ENCODE peak calls at places on chromosomes 16 and 17, in eight cellular contexts. R is HFFc6; T is HS-5; Y is CD8-positive, alpha-beta T cell; E is uterus; H is MCF 10A; D is fibroblast of pulmonary artery; A is heart left ventricle. I is an unnamed sample.

GRCh38 chr16:70454221-70455034 is at the start of gene FCSK:
- DNase-seq in A (peak), T (peak), Y (peak), E (peak), H (peak), R (no peak), D (peak), I (no peak)

GRCh38 chr17:3916013-3916696 is at the start of gene P2RX1:
- DNase-seq in T (no peak), Y (no peak), E (no peak), H (no peak), D (peak), R (no peak), A (peak), I (no peak)

GRCh38 chr17:58525239-58525638 is 10.8 kb upstream of the MTMR4 start:
- DNase-seq in Y (no peak), D (peak), A (no peak), T (peak), H (peak), R (peak), E (peak), I (no peak)

GRCh38 chr16:64089697-64090096 is 1032.2 kb downstream of the CDH11 start:
- DNase-seq in E (no peak), A (no peak), H (peak), Y (no peak), T (peak), R (peak), D (peak), I (no peak)

GRCh38 chr17:79997004-79997673 is 38.5 kb downstream of the TBC1D16 start:
- DNase-seq in H (no peak), Y (peak), R (no peak), D (no peak), E (no peak), T (no peak), A (no peak), I (no peak)

GRCh38 chr17:2053380-2054261 is 1.3 kb upstream of the HIC1 start:
- DNase-seq in Y (peak), D (peak), H (peak), T (no peak), E (peak), A (peak), R (peak), I (no peak)

GRCh38 chr16:12976936-12977335 is 75.5 kb downstream of the SHISA9 start:
- DNase-seq in E (no peak), A (no peak), H (peak), T (no peak), D (no peak), R (no peak), Y (no peak), I (no peak)

GRCh38 chr17:57663326-57664070 is 81.6 kb downstream of the CCDC182 start:
- DNase-seq in A (no peak), H (no peak), D (no peak), Y (no peak), T (no peak), E (peak), R (no peak), I (no peak)

GRCh38 chr16:17331991-17332390 is 138.8 kb downstream of the XYLT1 start:
- DNase-seq in E (no peak), A (no peak), Y (no peak), H (no peak), R (no peak), T (no peak), D (no peak), I (no peak)

GRCh38 chr17:74742153-74742515 is 5.1 kb downstream of the RAB37 start:
- DNase-seq in T (no peak), A (no peak), Y (peak), R (no peak), D (peak), H (no peak), E (no peak), I (no peak)

GRCh38 chr17:3693829-3694231 is 2.1 kb downstream of the P2RX5 start:
- DNase-seq in D (no peak), H (no peak), R (no peak), Y (no peak), T (no peak), E (no peak), A (no peak), I (no peak)

GRCh38 chr17:67993998-67994361 is 2.3 kb downstream of the C17orf58 start:
- DNase-seq in D (peak), R (no peak), Y (no peak), E (no peak), T (no peak), H (peak), A (no peak), I (no peak)

GRCh38 chr16:87877942-87878507 is 8.7 kb upstream of the SLC7A5 start:
- DNase-seq in Y (no peak), D (no peak), A (no peak), T (no peak), H (no peak), E (no peak), R (no peak), I (no peak)

GRCh38 chr17:43532581-43532980 is 13.6 kb downstream of the ETV4 start:
- DNase-seq in T (no peak), E (no peak), D (no peak), R (no peak), A (no peak), H (no peak), Y (no peak), I (no peak)

GRCh38 chr17:28728364-28729200 is at the start of gene NEK8:
- DNase-seq in A (peak), Y (peak), R (peak), T (no peak), H (peak), D (peak), E (peak), I (peak)

GRCh38 chr17:27810902-27811557 is 10.7 kb upstream of the NOS2 start:
- DNase-seq in H (peak), Y (no peak), T (peak), E (no peak), D (peak), R (peak), A (no peak), I (no peak)

GRCh38 chr16:2762711-2763110 is 10.3 kb downstream of the SRRM2 start:
- DNase-seq in D (no peak), A (no peak), R (no peak), T (no peak), Y (no peak), E (no peak), H (no peak), I (no peak)

GRCh38 chr17:19973146-19973545 is 4.5 kb downstream of the AKAP10 start:
- DNase-seq in R (no peak), H (no peak), D (no peak), A (no peak), T (no peak), Y (no peak), E (no peak), I (no peak)

GRCh38 chr17:59547131-59547915 is 18.1 kb upstream of the DHX40 start:
- DNase-seq in T (no peak), R (no peak), H (no peak), D (peak), Y (no peak), A (no peak), E (no peak), I (no peak)

GRCh38 chr17:78868391-78868790 is 27.8 kb upstream of the USP36 start:
- DNase-seq in D (no peak), E (no peak), A (no peak), Y (no peak), T (no peak), H (peak), R (peak), I (no peak)

GRCh38 chr16:19168173-19169080 is at the start of gene SYT17:
- DNase-seq in A (peak), E (no peak), H (no peak), R (no peak), D (no peak), Y (no peak), T (no peak), I (no peak)

GRCh38 chr17:60089097-60089844 is 10.6 kb upstream of the HEATR6 start:
- DNase-seq in Y (no peak), D (no peak), R (no peak), E (no peak), T (no peak), H (no peak), A (no peak), I (no peak)

GRCh38 chr16:1472974-1473373 is 1.9 kb downstream of the CLCN7 start:
- DNase-seq in T (no peak), E (no peak), Y (no peak), R (no peak), H (no peak), D (no peak), A (no peak), I (no peak)

GRCh38 chr16:75919664-75920063 is 193.4 kb upstream of the CPHXL start:
- DNase-seq in A (no peak), E (no peak), Y (no peak), H (peak), D (no peak), R (no peak), T (no peak), I (no peak)

GRCh38 chr17:2022647-2023046 is 2.5 kb downstream of the RTN4RL1 start:
- DNase-seq in H (no peak), E (no peak), Y (peak), T (no peak), R (no peak), D (no peak), A (no peak), I (no peak)

GRCh38 chr17:36946726-36947091 is 2.0 kb upstream of the AATF start:
- DNase-seq in E (no peak), Y (no peak), D (no peak), A (no peak), R (no peak), H (no peak), T (no peak), I (no peak)

GRCh38 chr17:76273923-76274558 is 8.9 kb downstream of the UBALD2 start:
- DNase-seq in E (no peak), Y (peak), T (no peak), A (no peak), R (no peak), D (no peak), H (no peak), I (no peak)

GRCh38 chr16:79001156-79001997 is 599.2 kb downstream of the MAF start:
- DNase-seq in R (no peak), H (no peak), Y (no peak), A (no peak), E (no peak), D (no peak), T (no peak), I (no peak)

GRCh38 chr17:49815761-49816281 is 27.3 kb downstream of the KAT7 start:
- DNase-seq in E (no peak), D (no peak), H (no peak), Y (no peak), A (no peak), T (no peak), R (no peak), I (no peak)

GRCh38 chr17:65345261-65346060 is 208.3 kb downstream of the RGS9 start:
- DNase-seq in T (no peak), E (no peak), R (no peak), A (no peak), D (peak), Y (peak), H (peak), I (no peak)

GRCh38 chr17:78378225-78379133 is at the start of gene PGS1:
- DNase-seq in R (peak), D (peak), A (peak), Y (peak), E (peak), T (no peak), H (peak), I (no peak)

GRCh38 chr17:60738287-60738686 is 60.6 kb downstream of the BCAS3 start:
- DNase-seq in T (no peak), A (no peak), D (no peak), R (no peak), H (no peak), Y (no peak), E (no peak), I (no peak)

GRCh38 chr16:55835578-55835977 is 2.7 kb upstream of the CES1 start:
- DNase-seq in T (no peak), H (peak), A (no peak), Y (no peak), R (no peak), E (no peak), D (peak), I (no peak)

GRCh38 chr17:75046583-75047289 is at the start of the genes ATP5PD and KCTD2:
- DNase-seq in A (peak), D (peak), R (peak), T (peak), H (peak), E (peak), Y (peak), I (peak)

I was measured in keratinocyte.